ENCODE peak calls at places on chromosomes 16 and 17, in seven cellular contexts. W, P, R, Q, I, D and M are unnamed samples.

GRCh38 chr17:65572581-65573282 is 11.3 kb upstream of the AXIN2 start:
- DNase-seq in D (no peak), R (no peak), Q (no peak), W (no peak), P (peak; percentile 96), I (peak; percentile 98), M (peak; percentile 92)

GRCh38 chr17:3802461-3803307 is 1.7 kb upstream of the ITGAE start:
- DNase-seq in W (no peak), P (no peak), R (peak; percentile 90), I (no peak), D (no peak), Q (peak; percentile 74), M (no peak)

GRCh38 chr16:71698491-71698890 is 26.0 kb downstream of the PHLPP2 start:
- DNase-seq in Q (no peak), I (no peak), R (no peak), P (no peak), W (no peak), D (no peak), M (no peak)

GRCh38 chr16:57113042-57113453 is 20.7 kb downstream of the CPNE2 start:
- DNase-seq in I (no peak), Q (peak; percentile 54), P (no peak), R (peak; percentile 34), D (no peak), W (no peak), M (no peak)

GRCh38 chr16:89906141-89907025 is 12.3 kb upstream of the MC1R start:
- DNase-seq in P (no peak), W (no peak), R (no peak), D (peak; percentile 49), I (no peak), Q (no peak), M (no peak)

GRCh38 chr17:58337600-58338453 is 9.2 kb upstream of the TSPOAP1 start:
- DNase-seq in W (no peak), Q (peak; percentile 86), I (peak; percentile 94), D (peak; percentile 45), R (peak; percentile 96), P (peak; percentile 44), M (peak; percentile 93)

GRCh38 chr17:72566671-72567484 is 446.1 kb downstream of the SOX9 start:
- DNase-seq in R (no peak), P (no peak), I (no peak), D (no peak), W (no peak), Q (no peak), M (no peak)

GRCh38 chr17:48995871-48996695 is 1.1 kb upstream of the IGF2BP1 start:
- DNase-seq in P (peak; percentile 89), R (no peak), D (no peak), Q (peak; percentile 79), W (peak; percentile 93), I (peak; percentile 95), M (peak; percentile 99)

GRCh38 chr16:638034-638543 is 2.0 kb upstream of the METTL26 start:
- DNase-seq in W (no peak), R (no peak), D (no peak), Q (no peak), I (no peak), P (no peak), M (no peak)

GRCh38 chr17:55606431-55606830 is 95.2 kb upstream of the SMIM36 start:
- DNase-seq in R (no peak), Q (peak; percentile 93), I (no peak), P (no peak), W (no peak), D (no peak), M (no peak)

GRCh38 chr17:2176484-2177175 is 121.7 kb downstream of the HIC1 start:
- DNase-seq in R (no peak), D (no peak), W (no peak), P (no peak), Q (peak; percentile 42), I (no peak), M (no peak)

GRCh38 chr17:36591434-36592315 is at the start of gene DHRS11:
- DNase-seq in D (peak; percentile 50), W (peak; percentile 80), R (peak; percentile 64), Q (peak; percentile 78), I (peak; percentile 93), P (peak; percentile 46), M (peak; percentile 87)

GRCh38 chr16:3879258-3879886 is 1.1 kb downstream of the CREBBP start:
- DNase-seq in W (no peak), I (peak; percentile 32), R (no peak), Q (peak; percentile 54), D (peak; percentile 27), P (no peak), M (no peak)

DNA sequence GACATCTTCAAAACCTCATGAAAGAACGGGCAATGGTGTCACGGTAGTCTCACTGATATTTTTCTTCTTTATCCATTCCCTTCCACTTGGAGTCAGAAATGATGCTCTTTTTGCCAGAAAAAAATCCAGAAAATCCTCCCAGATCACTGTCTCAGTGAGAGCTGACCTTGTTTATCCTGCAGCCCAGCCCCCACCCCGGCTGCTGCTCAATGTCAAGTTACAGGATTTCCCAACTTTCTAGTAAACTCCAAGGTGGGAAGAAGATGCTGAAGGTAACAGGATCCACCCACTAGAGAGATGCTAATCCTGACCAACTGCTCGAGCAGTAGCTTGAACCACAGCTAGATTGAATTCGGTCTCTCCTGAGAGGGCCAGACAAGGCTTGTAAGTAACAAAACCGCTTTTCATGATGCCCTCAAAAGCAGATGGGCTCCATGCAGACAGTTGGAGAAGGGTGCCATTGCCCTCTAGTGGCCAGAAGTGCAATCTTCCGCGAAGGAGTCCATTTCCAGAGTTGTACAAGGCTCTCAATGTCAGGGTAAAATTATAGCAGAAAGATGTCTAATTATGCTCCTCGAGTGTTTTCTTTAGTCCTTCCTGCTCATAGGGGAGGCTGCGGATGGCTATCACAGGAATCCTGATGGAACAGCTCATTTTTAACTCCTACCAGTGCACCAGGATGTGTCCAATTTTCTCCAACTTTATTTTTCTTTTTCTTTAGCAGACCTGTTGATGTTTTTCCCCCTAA is 4.0 kb downstream of the CDH11 start:
- DNase-seq in I (peak; percentile 76), P (no peak), R (peak; percentile 90), D (peak; percentile 16), W (peak; percentile 63), Q (peak; percentile 89), M (peak; percentile 88)
- H3K9ac ChIP-seq in I (no peak overlapping the region), P (no peak overlapping the region), R (peak overlapping the region; percentile 61), D (no peak overlapping the region), W (no peak overlapping the region), Q (peak overlapping the region; percentile 99), M (no peak overlapping the region)

GRCh38 chr16:10419701-10420100 is 33.8 kb downstream of the ATF7IP2 start:
- DNase-seq in P (no peak), W (no peak), I (no peak), R (no peak), Q (no peak), D (peak; percentile 51), M (no peak)
- H4K8ac ChIP-seq in P (no peak overlapping the region), W (no peak overlapping the region), I (no peak overlapping the region), R (no peak overlapping the region), Q (no peak overlapping the region), D (no peak overlapping the region), M (no peak overlapping the region)

DNA sequence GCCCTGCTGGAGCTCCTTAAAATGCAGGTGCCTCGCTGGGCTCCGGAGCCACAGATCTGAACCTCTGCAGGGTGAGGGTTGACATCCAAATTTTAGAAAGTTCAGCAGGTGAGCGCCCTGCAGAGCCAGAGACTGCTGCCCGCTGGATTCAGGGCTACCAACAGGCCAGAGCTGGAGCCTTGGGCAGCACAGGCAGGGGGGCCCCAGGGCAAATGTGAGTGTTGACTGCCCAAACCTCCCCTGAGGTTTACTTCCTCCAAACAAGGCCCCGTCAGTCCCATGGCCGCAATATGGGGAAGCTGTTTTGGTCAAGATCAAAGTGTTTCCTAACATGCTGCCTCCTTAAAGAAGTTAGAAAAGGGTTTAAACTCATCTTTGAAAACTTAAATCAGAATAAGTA is 28.0 kb downstream of the ZDHHC7 start:
- DNase-seq in I (no peak), R (no peak), D (no peak), P (no peak), Q (no peak), W (no peak), M (no peak)
- H3K18ac ChIP-seq in I (no peak overlapping the region), R (no peak overlapping the region), D (no peak overlapping the region), P (no peak overlapping the region), Q (no peak overlapping the region), W (peak overlapping the region; percentile 38), M (no peak overlapping the region)

GRCh38 chr17:74442670-74443515 is 11.0 kb downstream of the GPRC5C start:
- DNase-seq in I (peak; percentile 69), D (no peak), W (no peak), R (no peak), P (no peak), Q (no peak), M (no peak)
- H3K9ac ChIP-seq in I (no peak overlapping the region), D (no peak overlapping the region), W (no peak overlapping the region), R (no peak overlapping the region), P (no peak overlapping the region), Q (peak overlapping the region; percentile 38), M (peak overlapping the region; percentile 42)

GRCh38 chr17:35373984-35374765 is 754 bp upstream of the SLFN11 start:
- DNase-seq in Q (peak; percentile 59), W (peak; percentile 23), R (peak; percentile 55), D (no peak), P (no peak), I (peak; percentile 58), M (peak; percentile 19)
- H4K8ac ChIP-seq in Q (peak overlapping the region; percentile 42), W (no peak overlapping the region), R (peak overlapping the region; percentile 89), D (no peak overlapping the region), P (no peak overlapping the region), I (no peak overlapping the region), M (no peak overlapping the region)

GRCh38 chr17:41226051-41226450 is 397 bp upstream of the KRTAP9-2 start:
- DNase-seq in W (no peak), I (no peak), P (no peak), R (no peak), D (no peak), Q (no peak), M (no peak)
- H3K18ac ChIP-seq in W (no peak overlapping the region), I (no peak overlapping the region), P (no peak overlapping the region), R (no peak overlapping the region), D (no peak overlapping the region), Q (no peak overlapping the region), M (no peak overlapping the region)